ENCODE peak calls at places on chromosomes 12 and 14, in eight cellular contexts. H, B, T, X, I, P, M and Q are unnamed samples.

GRCh38 chr12:113065126-113066007 is 8.8 kb downstream of the DTX1 start:
- DNase-seq in H (no peak), B (no peak), T (no peak), X (no peak), I (no peak), P (no peak), M (peak), Q (no peak)

GRCh38 chr14:89489796-89490506 is 72.9 kb upstream of the FOXN3 start:
- DNase-seq in H (no peak), B (no peak), T (no peak), X (no peak), I (no peak), P (no peak), M (peak), Q (no peak)

GRCh38 chr12:62808166-62808879 is 126.6 kb downstream of the PPM1H start:
- DNase-seq in H (no peak), B (no peak), T (no peak), X (no peak), I (no peak), P (no peak), M (no peak), Q (no peak)

GRCh38 chr14:65588426-65589140 is 176.1 kb downstream of the FUT8 start:
- DNase-seq in H (no peak), B (peak), T (peak), X (no peak), I (no peak), P (no peak), M (no peak), Q (no peak)

GRCh38 chr14:50225067-50225973 is 6.1 kb downstream of the SOS2 start:
- DNase-seq in H (no peak), B (no peak), T (peak), X (no peak), I (peak), P (peak), M (peak), Q (no peak)

GRCh38 chr12:46110220-46110700 is 119.9 kb upstream of the SCAF11 start:
- DNase-seq in H (no peak), B (no peak), T (no peak), X (peak), I (peak), P (no peak), M (no peak), Q (no peak)

GRCh38 chr12:4355843-4356327 is 23.6 kb downstream of the FGF23 start:
- DNase-seq in H (no peak), B (peak), T (peak), X (no peak), I (no peak), P (peak), M (peak), Q (no peak)

GRCh38 chr14:72679106-72679505 is 214.8 kb downstream of the DPF3 start:
- DNase-seq in H (no peak), B (no peak), T (peak), X (peak), I (no peak), P (no peak), M (peak), Q (no peak)

GRCh38 chr12:110694330-110694891 is 5.5 kb upstream of the HVCN1 start:
- DNase-seq in H (no peak), B (no peak), T (no peak), X (peak), I (peak), P (no peak), M (no peak), Q (peak)

GRCh38 chr14:53952533-53952932 is 4.1 kb downstream of the BMP4 start:
- DNase-seq in H (no peak), B (no peak), T (no peak), X (no peak), I (no peak), P (no peak), M (peak), Q (no peak)

GRCh38 chr12:109483346-109483745 is 5.9 kb downstream of the UBE3B start:
- DNase-seq in H (no peak), B (no peak), T (no peak), X (no peak), I (no peak), P (no peak), M (no peak), Q (no peak)

GRCh38 chr14:99619873-99620834 is 16.1 kb upstream of the CCDC85C start:
- DNase-seq in H (no peak), B (no peak), T (no peak), X (no peak), I (no peak), P (no peak), M (peak), Q (no peak)

GRCh38 chr14:62162998-62163589 is 400.9 kb downstream of the SNAPC1 start:
- DNase-seq in H (no peak), B (peak), T (peak), X (no peak), I (peak), P (peak), M (peak), Q (no peak)

GRCh38 chr12:143964-144649 is 69.8 kb downstream of the SLC6A12 start:
- DNase-seq in H (no peak), B (no peak), T (no peak), X (no peak), I (no peak), P (no peak), M (no peak), Q (no peak)

GRCh38 chr12:3601466-3602150 is 110.6 kb downstream of the PRMT8 start:
- DNase-seq in H (no peak), B (no peak), T (no peak), X (no peak), I (no peak), P (no peak), M (peak), Q (no peak)

DNA sequence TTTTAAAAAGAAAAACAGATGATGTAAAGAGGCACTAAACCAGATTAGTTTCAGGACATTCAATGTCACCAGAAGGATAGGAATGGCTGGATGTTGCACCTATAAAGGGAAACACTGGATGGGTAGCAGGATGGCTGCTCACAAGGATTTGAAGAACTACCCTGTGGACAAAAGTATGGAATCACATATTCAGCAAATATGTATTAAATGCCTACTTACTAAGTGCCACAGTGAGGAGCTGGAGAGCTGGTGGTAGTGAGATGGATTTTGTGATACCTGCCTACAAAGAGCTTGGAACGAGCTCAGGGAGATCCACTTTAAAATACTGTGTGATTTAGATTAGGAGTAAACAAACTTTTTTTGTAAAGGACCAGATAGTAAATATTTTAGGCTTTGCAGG is 316.2 kb downstream of the PAWR start:
- DNase-seq in H (no peak), B (no peak), T (no peak), X (no peak), I (no peak), P (no peak), M (no peak), Q (no peak)
- TF ChIP-seq CTCF in H (no peak), B (no peak), T (no peak), X (no peak), I (no peak), P (peak), M (no peak), Q (no peak)

GRCh38 chr12:57434517-57435223 is at the start of gene INHBC:
- DNase-seq in H (no peak), B (no peak), T (no peak), X (no peak), I (peak), P (no peak), M (no peak), Q (no peak)
- H3K4me3 ChIP-seq in H (no peak), B (no peak), T (no peak), X (no peak), I (no peak), P (no peak), M (no peak), Q (no peak)

DNA sequence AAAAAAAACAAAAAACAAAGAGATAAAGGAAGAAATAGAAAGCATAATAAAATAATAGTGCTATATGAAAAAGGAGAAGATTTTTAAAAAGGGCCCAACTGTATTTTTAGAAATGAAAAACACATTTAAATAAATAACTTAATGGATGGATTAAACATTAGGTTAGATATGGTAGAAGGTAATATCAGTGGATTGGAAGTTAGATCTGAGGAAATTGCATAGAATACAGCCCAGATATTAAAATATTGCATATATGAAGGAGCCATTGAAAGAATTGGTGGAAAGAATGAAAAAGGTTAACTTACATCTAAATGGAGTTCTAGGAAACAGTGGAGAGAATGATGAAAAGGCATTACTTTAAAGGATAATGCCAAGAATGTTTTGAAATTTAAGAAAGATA is 27.8 kb downstream of the CACNA1C start:
- DNase-seq in H (no peak), B (no peak), T (no peak), X (no peak), I (no peak), P (no peak), M (no peak), Q (no peak)
- TF ChIP-seq CTCF in H (no peak), B (no peak), T (no peak), X (no peak), I (no peak), P (no peak), M (no peak), Q (no peak)

DNA sequence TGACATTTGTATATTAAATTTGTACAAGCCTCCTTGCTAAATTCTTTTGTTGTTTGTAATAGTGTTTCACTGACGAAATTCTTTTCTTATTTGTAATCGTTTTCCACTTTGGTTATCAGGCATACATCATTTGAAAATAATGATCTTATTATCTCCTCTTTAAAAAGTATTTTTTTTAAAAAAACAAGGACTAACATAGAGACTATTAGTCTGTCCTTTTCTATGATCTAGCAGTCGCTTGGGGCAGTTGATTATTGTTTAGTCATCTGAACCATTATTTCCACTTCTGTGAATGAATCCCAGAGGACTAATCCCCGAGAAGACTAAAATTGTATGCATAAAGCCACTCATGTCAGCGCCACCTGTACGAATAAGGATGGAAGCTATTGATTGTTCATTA is 11.5 kb downstream of the ADGRD1 start:
- DNase-seq in H (no peak), B (no peak), T (no peak), X (no peak), I (no peak), P (no peak), M (no peak), Q (no peak)
- H3K4me3 ChIP-seq in H (no peak), B (no peak), T (no peak), X (no peak), I (no peak), P (no peak), M (no peak), Q (no peak)